ENCODE peak calls at places on chromosomes 1 and 21, in seven cellular contexts. O is esophagus muscularis mucosa, Z is ovary, M is body of pancreas, Q is endothelial cell of umbilical vein, T is stomach, Y is transverse colon. V is an unnamed sample.

GRCh38 chr1:234603221-234604204 is 6.5 kb downstream of the IRF2BP2 start:
- DNase-seq in O (no peak), Z (no peak), M (no peak), Q (peak; percentile 66), T (no peak), Y (no peak), V (no peak)

GRCh38 chr1:30735668-30736498 is 12.5 kb upstream of the MATN1 start:
- DNase-seq in O (no peak), Z (no peak), M (no peak), Q (no peak), T (no peak), Y (no peak), V (no peak)

GRCh38 chr21:34565238-34565637 is 49.7 kb downstream of the RCAN1 start:
- DNase-seq in O (no peak), Z (no peak), M (no peak), Q (no peak), T (no peak), Y (no peak), V (no peak)

GRCh38 chr1:32813941-32814739 is 3.0 kb downstream of the YARS1 start:
- DNase-seq in O (no peak), Z (no peak), M (peak; percentile 27), Q (no peak), T (no peak), Y (no peak), V (no peak)

GRCh38 chr1:166849135-166849534 is 9.9 kb downstream of the POGK start:
- DNase-seq in O (no peak), Z (no peak), M (no peak), Q (no peak), T (no peak), Y (no peak), V (no peak)

GRCh38 chr21:45506836-45507522 is 35.3 kb downstream of the SLC19A1 start:
- DNase-seq in O (no peak), Z (no peak), M (no peak), Q (no peak), T (no peak), Y (no peak), V (no peak)

GRCh38 chr1:232062967-232063366 is 436.4 kb downstream of the DISC1 start:
- DNase-seq in O (no peak), Z (no peak), M (no peak), Q (no peak), T (no peak), Y (no peak), V (no peak)

GRCh38 chr1:37647281-37647680 is 12.6 kb upstream of the RSPO1 start:
- DNase-seq in O (no peak), Z (no peak), M (no peak), Q (no peak), T (no peak), Y (no peak), V (no peak)

GRCh38 chr1:40848530-40849189 is 13.5 kb downstream of the CITED4 start:
- DNase-seq in O (no peak), Z (peak; percentile 67), M (peak; percentile 87), Q (peak; percentile 62), T (peak; percentile 81), Y (peak; percentile 74), V (peak; percentile 78)

GRCh38 chr21:38140192-38140905 is 116.4 kb upstream of the KCNJ15 start:
- DNase-seq in O (peak; percentile 81), Z (no peak), M (peak; percentile 58), Q (peak; percentile 34), T (peak; percentile 43), Y (no peak), V (no peak)

GRCh38 chr1:228148196-228148861 is 1.4 kb upstream of the GJC2 start:
- DNase-seq in O (no peak), Z (peak; percentile 59), M (no peak), Q (peak; percentile 20), T (no peak), Y (no peak), V (no peak)

GRCh38 chr1:59947047-59947938 is 20.7 kb upstream of the CYP2J2 start:
- DNase-seq in O (no peak), Z (peak; percentile 46), M (peak; percentile 69), Q (peak; percentile 67), T (peak; percentile 61), Y (peak; percentile 61), V (no peak)

GRCh38 chr1:205091043-205091740 is 6.9 kb upstream of the TMEM81 start:
- DNase-seq in O (no peak), Z (no peak), M (no peak), Q (no peak), T (no peak), Y (no peak), V (no peak)

GRCh38 chr1:9249534-9250335 is 15.2 kb downstream of the H6PD start:
- DNase-seq in O (no peak), Z (peak; percentile 71), M (peak; percentile 85), Q (peak; percentile 41), T (peak; percentile 64), Y (peak; percentile 52), V (no peak)

GRCh38 chr1:65079941-65080340 is 68.1 kb upstream of the AK4 start:
- DNase-seq in O (no peak), Z (no peak), M (no peak), Q (no peak), T (no peak), Y (no peak), V (no peak)

GRCh38 chr1:2249559-2249906 is 21.4 kb downstream of the SKI start:
- DNase-seq in O (no peak), Z (no peak), M (no peak), Q (no peak), T (no peak), Y (no peak), V (no peak)

GRCh38 chr1:2247760-2248126 is 19.6 kb downstream of the SKI start:
- DNase-seq in O (no peak), Z (no peak), M (no peak), Q (no peak), T (no peak), Y (no peak), V (no peak)

GRCh38 chr1:2250721-2251281 is 22.7 kb downstream of the SKI start:
- DNase-seq in O (no peak), Z (no peak), M (no peak), Q (no peak), T (peak; percentile 52), Y (no peak), V (no peak)

GRCh38 chr1:2248854-2249558 is 20.9 kb downstream of the SKI start:
- DNase-seq in O (no peak), Z (no peak), M (no peak), Q (no peak), T (no peak), Y (no peak), V (no peak)

DNA sequence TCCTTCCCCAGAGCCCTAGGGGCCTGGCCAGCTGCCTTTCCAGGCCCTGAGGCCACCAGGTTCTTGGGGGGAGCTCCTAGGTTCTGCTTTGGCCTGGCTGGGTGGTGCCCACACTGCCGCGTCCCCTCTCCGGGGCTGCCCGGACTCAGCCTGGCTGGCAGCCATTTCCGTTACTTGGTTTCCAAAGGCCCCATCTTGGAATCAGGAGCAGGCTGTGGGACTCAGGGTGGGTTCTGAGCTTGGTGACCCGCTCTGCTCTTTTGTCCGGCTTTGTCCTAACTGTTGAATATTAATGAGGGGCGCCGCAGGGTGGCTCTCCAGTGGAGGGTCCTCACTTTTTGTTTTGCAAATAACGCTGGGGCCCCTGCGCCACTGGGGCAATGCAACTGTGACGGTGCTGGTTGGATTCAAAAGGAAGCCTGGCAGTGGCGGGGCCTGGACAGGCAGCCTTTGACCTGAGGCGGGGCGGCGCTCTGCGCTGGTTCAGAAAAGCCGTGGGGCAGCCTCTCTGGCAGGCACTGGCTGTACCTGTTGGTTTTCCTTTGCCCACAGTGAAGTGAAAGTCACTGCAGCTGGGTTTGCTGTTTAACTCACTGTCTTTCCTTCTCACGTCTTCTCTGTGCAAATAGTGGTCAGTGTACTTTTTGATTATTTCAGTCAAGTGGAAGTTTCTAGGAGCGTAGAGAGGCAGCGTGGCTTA is 20.2 kb downstream of the SKI start:
- DNase-seq in O (no peak), Z (no peak), M (peak; percentile 78), Q (no peak), T (peak; percentile 89), Y (peak; percentile 78), V (no peak)
- H3K4me3 ChIP-seq in O (no peak overlapping the region), Z (no peak overlapping the region), M (no peak overlapping the region), Q (no peak overlapping the region), T (no peak overlapping the region), Y (no peak overlapping the region), V (peak overlapping the region; percentile 41)

GRCh38 chr1:7678491-7679158 is 92.5 kb upstream of the VAMP3 start:
- DNase-seq in O (no peak), Z (no peak), M (no peak), Q (no peak), T (peak; percentile 45), Y (peak; percentile 51), V (no peak)
- H3K36me3 ChIP-seq in O (no peaks in the 10 kb centered on the region), Z (no peaks in the 10 kb centered on the region), M (no peaks in the 10 kb centered on the region), Q (no peaks in the 10 kb centered on the region), T (no peaks in the 10 kb centered on the region), Y (no peaks in the 10 kb centered on the region), V (no peaks in the 10 kb centered on the region)

GRCh38 chr1:212256404-212256803 is 28.8 kb upstream of the PPP2R5A start:
- DNase-seq in O (no peak), Z (no peak), M (no peak), Q (no peak), T (no peak), Y (no peak), V (no peak)

GRCh38 chr1:212257157-212257556 is 28.1 kb upstream of the PPP2R5A start:
- DNase-seq in O (no peak), Z (no peak), M (no peak), Q (no peak), T (no peak), Y (no peak), V (no peak)

GRCh38 chr1:212254853-212255363 is 30.3 kb upstream of the PPP2R5A start:
- DNase-seq in O (peak; percentile 19), Z (no peak), M (peak; percentile 51), Q (no peak), T (no peak), Y (no peak), V (no peak)

GRCh38 chr1:212259693-212260480 is 25.3 kb upstream of the PPP2R5A start:
- DNase-seq in O (no peak), Z (no peak), M (no peak), Q (no peak), T (no peak), Y (no peak), V (no peak)

GRCh38 chr1:212255705-212256307 is 29.4 kb upstream of the PPP2R5A start:
- DNase-seq in O (no peak), Z (no peak), M (no peak), Q (no peak), T (no peak), Y (no peak), V (no peak)
- TF ChIP-seq POLR2A in O (no peak), Z (no peak), M (no peak), Q (no peak), T (no peak), Y (no peak), V (no peak)

GRCh38 chr1:89901957-89902669 is 81.3 kb downstream of the LRRC8D start:
- DNase-seq in O (no peak), Z (no peak), M (no peak), Q (no peak), T (no peak), Y (no peak), V (no peak)

GRCh38 chr1:89905391-89906058 is 84.7 kb downstream of the LRRC8D start:
- DNase-seq in O (no peak), Z (no peak), M (no peak), Q (no peak), T (no peak), Y (no peak), V (no peak)

GRCh38 chr1:89900791-89901708 is 80.2 kb downstream of the LRRC8D start:
- DNase-seq in O (no peak), Z (no peak), M (no peak), Q (no peak), T (no peak), Y (no peak), V (no peak)

GRCh38 chr1:89906088-89906487 is 85.3 kb downstream of the LRRC8D start:
- DNase-seq in O (no peak), Z (no peak), M (no peak), Q (no peak), T (no peak), Y (no peak), V (no peak)

GRCh38 chr1:89904219-89904980 is 83.6 kb downstream of the LRRC8D start:
- DNase-seq in O (no peak), Z (no peak), M (no peak), Q (peak; percentile 81), T (no peak), Y (no peak), V (no peak)
- H3K4me3 ChIP-seq in O (no peak overlapping the region), Z (no peak overlapping the region), M (no peak overlapping the region), Q (no peak overlapping the region), T (no peak overlapping the region), Y (no peak overlapping the region), V (no peak overlapping the region)

V was measured in breast epithelium.